ENCODE peak calls at places on chromosomes 13 and 19, in six cellular contexts. R, U, C, S, M and G are unnamed samples. For H3K9me3, the result is how much of the 10 kb centered on the place peaks cover.

GRCh38 chr19:18606281-18607221 is at the start of gene CRLF1:
- DNase-seq in R (no peak), U (no peak), C (no peak), S (no peak), M (no peak), G (no peak)

GRCh38 chr13:89832827-89833226 is 1514.7 kb upstream of the MIR17HG start:
- DNase-seq in R (no peak), U (peak), C (no peak), S (no peak), M (no peak), G (no peak)

GRCh38 chr13:26335158-26335557 is 81.2 kb downstream of the CDK8 start:
- DNase-seq in R (no peak), U (no peak), C (no peak), S (no peak), M (no peak), G (no peak)

GRCh38 chr13:23889598-23890224 is 511 bp upstream of the MIPEP start:
- DNase-seq in R (peak), U (no peak), C (no peak), S (no peak), M (no peak), G (no peak)

GRCh38 chr13:91544723-91545122 is 146.3 kb downstream of the GPC5 start:
- DNase-seq in R (peak), U (no peak), C (no peak), S (peak), M (peak), G (no peak)

GRCh38 chr13:30173301-30173605 is 134.1 kb downstream of the KATNAL1 start:
- DNase-seq in R (no peak), U (no peak), C (no peak), S (no peak), M (peak), G (no peak)

GRCh38 chr13:33224191-33224590 is 61.4 kb downstream of the STARD13 start:
- DNase-seq in R (no peak), U (no peak), C (no peak), S (no peak), M (no peak), G (no peak)

GRCh38 chr19:9945319-9945966 is 9.1 kb upstream of the OLFM2 start:
- DNase-seq in R (no peak), U (peak), C (no peak), S (peak), M (peak), G (no peak)

GRCh38 chr13:101398191-101398590 is 18.1 kb downstream of the NALCN start:
- DNase-seq in R (no peak), U (peak), C (no peak), S (no peak), M (peak), G (no peak)

GRCh38 chr19:5953680-5954213 is 24.2 kb downstream of the RANBP3 start:
- DNase-seq in R (no peak), U (no peak), C (no peak), S (no peak), M (peak), G (no peak)

GRCh38 chr13:52449323-52450011 is 967 bp downstream of the VPS36 start:
- DNase-seq in R (no peak), U (no peak), C (no peak), S (no peak), M (peak), G (no peak)

GRCh38 chr19:8575467-8575997 is 1.7 kb downstream of the MYO1F start:
- DNase-seq in R (no peak), U (peak), C (no peak), S (peak), M (no peak), G (no peak)

GRCh38 chr19:18650468-18651001 is 13.7 kb downstream of the KLHL26 start:
- DNase-seq in R (no peak), U (peak), C (no peak), S (no peak), M (peak), G (no peak)

GRCh38 chr13:44437356-44438233 is 64.0 kb downstream of the SERP2 start:
- DNase-seq in R (peak), U (peak), C (no peak), S (no peak), M (peak), G (no peak)

DNA sequence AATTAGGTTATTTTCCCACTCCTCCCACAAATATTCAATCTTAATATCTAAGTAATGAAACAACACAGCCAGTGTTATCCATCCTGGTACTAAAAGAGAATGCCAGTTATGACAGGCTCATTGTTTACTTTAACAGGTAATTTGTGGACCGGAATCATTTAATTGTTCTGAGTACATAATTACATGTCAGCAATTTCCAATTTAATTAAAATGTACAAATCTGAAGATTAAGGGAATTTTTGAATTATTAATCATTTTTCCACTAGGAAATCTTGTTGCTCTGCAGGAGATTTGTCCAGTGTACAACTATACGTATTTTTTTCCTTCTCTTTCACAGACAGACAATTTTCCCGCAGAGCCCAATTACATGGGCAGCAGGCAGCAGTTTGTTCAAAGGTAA is 34.6 kb downstream of the PCDH17 start:
- DNase-seq in R (no peak), U (no peak), C (no peak), S (no peak), M (no peak), G (no peak)
- H4K8ac ChIP-seq in R (no peak), U (no peak), C (no peak), S (no peak), M (no peak), G (no peak)

DNA sequence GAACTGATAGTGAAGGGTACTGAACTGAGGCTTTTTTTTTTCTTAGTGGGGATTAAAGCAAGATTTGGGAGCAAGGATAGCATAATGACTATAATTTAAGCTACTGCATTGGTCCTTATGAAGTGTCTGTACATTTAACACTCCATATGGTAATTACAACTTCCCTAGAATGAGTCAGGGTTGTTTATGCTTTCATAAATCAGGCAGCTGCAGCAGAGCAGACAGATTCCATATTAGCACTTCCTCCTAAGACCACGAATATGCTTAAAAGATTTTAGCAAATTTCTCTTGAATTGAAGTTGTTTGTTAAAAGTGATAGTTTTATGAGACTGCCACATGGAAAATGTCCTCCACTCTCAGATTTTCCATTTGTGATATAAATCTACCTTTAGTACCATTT is 401.1 kb upstream of the SPRY2 start:
- DNase-seq in R (no peak), U (no peak), C (no peak), S (no peak), M (peak), G (no peak)
- H4K91ac ChIP-seq in R (no peak), U (no peak), C (no peak), S (no peak), M (no peak), G (no peak)

GRCh38 chr19:51873097-51873496 is 14.7 kb downstream of the ZNF577 start:
- DNase-seq in R (no peak), U (no peak), C (no peak), S (no peak), M (no peak), G (no peak)
- H3K9me3 ChIP-seq in R (half or more), U (half or more), C (half or more), S (half or more), M (half or more), G (under half)

GRCh38 chr19:51690359-51691121 is 2.6 kb upstream of the SPACA6 start:
- DNase-seq in R (peak), U (peak), C (peak), S (peak), M (peak), G (peak)
- H4K8ac ChIP-seq in R (no peak), U (peak), C (peak), S (no peak), M (peak), G (peak)

DNA sequence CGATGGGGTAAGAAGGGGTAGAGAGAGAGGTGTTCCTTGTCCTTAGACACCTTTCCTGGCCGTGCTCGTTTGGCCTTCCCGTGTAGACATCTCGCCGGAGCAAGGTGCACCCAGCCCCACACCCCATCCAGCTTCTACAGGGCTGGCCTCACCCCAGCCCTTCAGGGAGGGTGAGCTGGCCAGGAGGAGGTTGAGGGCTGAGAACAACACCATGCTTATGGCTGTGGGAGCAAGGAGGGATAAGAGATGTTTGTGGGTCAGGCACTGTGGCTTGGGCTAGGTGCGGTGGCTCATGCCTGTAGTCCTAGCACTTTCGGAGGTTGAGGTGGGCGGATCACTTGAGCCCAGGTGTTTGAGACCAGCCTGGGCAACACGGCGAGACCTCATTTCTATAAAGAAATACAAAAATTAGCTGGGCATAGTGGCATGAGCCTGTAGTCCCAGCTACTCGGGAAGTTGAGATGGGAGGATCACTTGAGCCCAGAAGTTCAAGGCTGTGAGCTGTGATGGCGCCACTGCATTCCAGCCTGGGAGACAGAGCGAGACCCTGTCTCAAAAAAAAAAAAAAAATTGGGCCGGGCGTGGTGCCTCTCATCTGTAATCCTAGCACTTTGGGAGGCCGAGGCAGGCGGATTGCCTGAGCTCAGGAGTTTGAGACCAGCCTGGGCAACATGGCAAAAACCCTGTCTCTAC is 15.5 kb downstream of the SMARCA4 start:
- DNase-seq in R (no peak), U (no peak), C (no peak), S (no peak), M (no peak), G (no peak)
- H4K91ac ChIP-seq in R (no peak), U (peak), C (no peak), S (no peak), M (peak), G (no peak)

GRCh38 chr19:15811476-15811875 is 4.0 kb downstream of the OR10H1 start:
- DNase-seq in R (no peak), U (no peak), C (no peak), S (no peak), M (no peak), G (no peak)

GRCh38 chr19:15813916-15814315 is 1.5 kb downstream of the OR10H1 start:
- DNase-seq in R (no peak), U (no peak), C (no peak), S (no peak), M (no peak), G (no peak)

GRCh38 chr19:15815306-15815705 is at the start of gene OR10H1:
- DNase-seq in R (no peak), U (no peak), C (no peak), S (no peak), M (no peak), G (peak)

GRCh38 chr19:15812059-15812722 is 3.3 kb downstream of the OR10H1 start:
- DNase-seq in R (no peak), U (no peak), C (no peak), S (no peak), M (no peak), G (no peak)

DNA sequence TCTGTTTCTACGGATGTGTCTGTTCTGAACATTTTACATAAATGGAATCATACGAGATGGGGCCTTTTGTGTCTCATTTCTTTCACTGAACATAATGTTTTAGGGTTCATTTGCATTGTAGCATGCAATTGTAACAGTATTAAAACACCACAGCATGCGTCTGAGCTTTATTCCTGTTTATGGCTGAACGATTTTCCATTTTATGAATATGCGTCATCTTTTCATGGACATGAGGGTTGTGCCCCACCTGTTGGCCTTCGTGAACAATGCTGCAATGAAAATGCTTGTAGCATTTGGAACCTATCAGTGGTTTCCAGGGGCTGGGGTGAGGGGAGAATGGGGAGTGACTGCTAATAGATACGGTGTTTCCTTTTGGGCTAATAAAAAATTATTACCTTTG is 5.1 kb downstream of the OR10H1 start:
- DNase-seq in R (no peak), U (no peak), C (no peak), S (no peak), M (no peak), G (no peak)
- H3K9me3 ChIP-seq in R (under half), U (under half), C (half or more), S (half or more), M (under half), G (under half)

DNA sequence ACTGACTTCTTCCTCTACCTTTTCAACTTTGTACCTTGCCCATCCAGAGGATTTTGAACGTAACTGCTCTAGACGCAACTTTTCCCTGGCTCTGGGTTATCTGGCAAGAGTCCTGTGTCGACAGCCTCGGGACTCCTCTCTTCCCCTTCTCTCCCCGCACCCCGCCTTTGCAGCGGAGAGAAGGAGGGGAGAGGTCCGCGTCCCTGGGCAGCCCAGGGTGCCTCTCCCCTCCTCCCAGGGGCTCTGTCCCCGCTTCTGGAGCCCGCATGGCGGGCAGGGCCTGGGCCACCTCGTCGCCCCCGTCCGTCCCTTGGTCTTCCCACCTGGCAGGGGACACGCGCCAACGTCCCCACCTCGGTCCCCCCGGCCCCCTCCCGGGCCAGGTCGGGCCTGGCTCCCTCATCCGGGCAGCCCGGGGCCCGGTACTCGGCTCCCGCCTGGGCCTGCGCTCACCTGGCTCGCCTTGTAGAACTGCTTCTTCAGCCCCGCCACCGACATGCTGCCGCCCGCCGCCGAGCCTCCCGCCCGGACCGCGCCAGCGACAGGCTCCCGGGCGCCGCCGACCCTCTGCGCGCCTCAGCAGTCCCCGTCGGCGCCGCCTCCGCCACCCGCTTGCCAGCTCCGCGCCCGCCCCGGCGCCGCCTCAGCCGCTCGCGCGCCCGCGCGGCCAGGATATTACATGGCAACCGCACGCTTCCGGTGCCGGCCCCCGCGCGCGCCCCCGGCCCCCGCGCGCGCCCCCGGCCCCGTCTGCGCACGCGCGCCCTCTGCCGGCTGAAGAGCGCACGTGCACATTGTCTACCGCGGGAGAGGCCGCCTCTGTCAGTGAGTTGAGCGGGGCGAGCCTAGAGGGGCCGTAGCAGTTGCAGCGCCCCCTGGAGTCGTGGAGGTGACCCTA is at the start of gene SH3GL1:
- DNase-seq in R (peak), U (peak), C (peak), S (peak), M (peak), G (peak)
- H4K8ac ChIP-seq in R (no peak), U (no peak), C (peak), S (no peak), M (peak), G (peak)

GRCh38 chr13:70162141-70162540 is 53.9 kb upstream of the KLHL1 start:
- DNase-seq in R (no peak), U (no peak), C (no peak), S (no peak), M (peak), G (no peak)
- H4K91ac ChIP-seq in R (no peak), U (no peak), C (no peak), S (no peak), M (no peak), G (no peak)